ENCODE peak calls at places on chromosomes 12 and 14, in four cellular contexts. M is stomach, O is spleen, C is HL-60. P is an unnamed sample.

GRCh38 chr14:70188292-70188607 is 501 bp downstream of the SLC8A3 start:
- DNase-seq in M (no peak), C (no peak), O (no peak), P (no peak)

GRCh38 chr14:95143813-95144620 is 13.3 kb downstream of the DICER1 start:
- DNase-seq in O (no peak), C (no peak), M (no peak), P (no peak)

GRCh38 chr12:24596768-24597388 is 352.0 kb downstream of the BCAT1 start:
- DNase-seq in O (no peak), M (no peak), C (no peak), P (no peak)

GRCh38 chr12:72024613-72025012 is 86.0 kb downstream of the TPH2 start:
- DNase-seq in C (no peak), O (no peak), M (no peak), P (no peak)

GRCh38 chr12:67666605-67667004 is 18.1 kb downstream of the DYRK2 start:
- DNase-seq in O (no peak), M (no peak), C (peak), P (no peak)

GRCh38 chr14:104282332-104283196 is 144.2 kb downstream of the KIF26A start:
- DNase-seq in C (no peak), M (peak), O (no peak), P (no peak)

GRCh38 chr12:118432812-118433540 is 56.6 kb downstream of the SUDS3 start:
- DNase-seq in M (no peak), C (no peak), O (no peak), P (no peak)

GRCh38 chr14:98666545-98666944 is 605.5 kb downstream of the BCL11B start:
- DNase-seq in C (no peak), M (no peak), O (no peak), P (no peak)

GRCh38 chr12:26195250-26195640 is at the start of gene SSPN:
- DNase-seq in O (peak), M (peak), C (no peak), P (no peak)

GRCh38 chr12:66753810-66754209 is 74.9 kb upstream of the GRIP1 start:
- DNase-seq in M (no peak), O (no peak), C (no peak), P (no peak)

GRCh38 chr14:37650356-37651037 is 55.1 kb downstream of the TTC6 start:
- DNase-seq in M (no peak), C (no peak), O (no peak), P (no peak)

GRCh38 chr12:46387697-46388096 is 15.1 kb upstream of the SLC38A2 start:
- DNase-seq in M (no peak), O (peak), C (no peak), P (no peak)

GRCh38 chr12:107385518-107385917 is 292.2 kb upstream of the CRY1 start:
- DNase-seq in C (no peak), O (no peak), M (no peak), P (no peak)

GRCh38 chr12:46855760-46856159 is 30.0 kb upstream of the SLC38A4 start:
- DNase-seq in M (no peak), O (no peak), C (no peak), P (no peak)

GRCh38 chr14:91158091-91158790 is 44.4 kb downstream of the DGLUCY start:
- DNase-seq in O (no peak), M (peak), C (no peak), P (no peak)

GRCh38 chr12:70120970-70121369 is 122.3 kb upstream of the CNOT2 start:
- DNase-seq in O (no peak), C (no peak), M (no peak), P (no peak)

GRCh38 chr12:93979189-93979588 is 169.2 kb upstream of the PLXNC1 start:
- DNase-seq in C (no peak), M (peak), O (no peak), P (no peak)

GRCh38 chr14:104393199-104393897 is 186.2 kb upstream of the C14orf180 start:
- DNase-seq in O (peak), C (no peak), M (peak), P (no peak)

GRCh38 chr14:34722723-34723545 is 8.5 kb upstream of the CFL2 start:
- DNase-seq in M (peak), O (no peak), C (peak), P (no peak)

GRCh38 chr12:110786012-110786411 is 43.3 kb upstream of the PPP1CC start:
- DNase-seq in M (no peak), C (no peak), O (no peak), P (no peak)

GRCh38 chr12:130788515-130788914 is 50.5 kb downstream of the STX2 start:
- DNase-seq in C (no peak), M (no peak), O (no peak), P (no peak)

GRCh38 chr12:92144631-92145480 is 790 bp downstream of the BTG1 start:
- DNase-seq in M (peak), O (peak), C (peak), P (no peak)

GRCh38 chr12:48917857-48918537 is 7.3 kb downstream of the FKBP11 start:
- DNase-seq in C (peak), O (no peak), M (no peak), P (no peak)

GRCh38 chr12:132432721-132433577 is 57.0 kb upstream of the FBRSL1 start:
- DNase-seq in M (no peak), O (no peak), C (no peak), P (no peak)

GRCh38 chr12:124150176-124150575 is 144.7 kb upstream of the RFLNA start:
- DNase-seq in M (no peak), O (no peak), C (no peak), P (no peak)

GRCh38 chr12:29497588-29497987 is at the start of gene OVCH1:
- DNase-seq in M (no peak), O (no peak), C (no peak), P (no peak)

GRCh38 chr14:104217486-104218360 is 79.3 kb downstream of the KIF26A start:
- DNase-seq in O (peak), C (no peak), M (no peak), P (no peak)

GRCh38 chr14:104252256-104253215 is 114.1 kb downstream of the KIF26A start:
- DNase-seq in C (no peak), M (peak), O (no peak), P (no peak)

GRCh38 chr12:11827096-11827841 is 177.8 kb downstream of the ETV6 start:
- DNase-seq in O (no peak), C (no peak), M (no peak), P (no peak)

GRCh38 chr14:36520601-36521525 is 831 bp upstream of the NKX2-1 start:
- DNase-seq in M (peak), C (peak), O (peak), P (peak)

GRCh38 chr12:59847127-59847526 is 251.3 kb downstream of the SLC16A7 start:
- DNase-seq in C (no peak), M (no peak), O (no peak), P (no peak)

GRCh38 chr12:31773223-31773750 is 44.5 kb upstream of the AMN1 start:
- DNase-seq in C (no peak), M (no peak), O (no peak), P (no peak)
- H3K4me3 ChIP-seq in C (no peak), M (no peak), O (no peak), P (no peak)

GRCh38 chr12:113184900-113185179 is 438 bp downstream of the DDX54 start:
- DNase-seq in M (peak), O (peak), C (peak), P (peak)
- TF ChIP-seq POLR2AphosphoS5 in M (no peak), O (no peak), C (peak), P (no peak)

DNA sequence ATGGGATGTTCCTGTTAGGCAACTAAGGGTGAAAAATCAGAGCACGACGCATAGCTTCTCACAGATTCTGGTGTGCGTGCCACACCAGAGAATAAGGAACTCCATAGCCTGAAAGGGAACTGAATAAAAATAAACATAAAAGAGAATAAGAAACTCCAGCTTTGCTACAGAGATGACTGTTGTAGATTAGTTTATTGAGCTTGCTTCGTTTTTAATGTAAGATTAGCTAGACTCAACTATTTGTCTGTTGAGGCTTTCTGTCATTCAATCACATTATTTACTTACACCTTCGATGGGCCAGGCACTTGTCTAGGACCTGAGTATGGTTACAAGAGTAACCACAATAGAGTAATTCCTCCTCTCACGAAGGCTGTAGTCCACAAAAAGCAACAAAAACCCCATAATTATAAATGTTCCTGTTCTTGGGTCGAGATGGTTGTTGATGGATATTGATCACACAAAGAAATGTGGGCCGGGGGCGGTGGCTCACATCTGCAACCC is 807 bp upstream of the ZCCHC8 start:
- DNase-seq in C (no peak), M (no peak), O (no peak), P (no peak)
- H3K4me3 ChIP-seq in C (peak), M (peak), O (peak), P (peak)

DNA sequence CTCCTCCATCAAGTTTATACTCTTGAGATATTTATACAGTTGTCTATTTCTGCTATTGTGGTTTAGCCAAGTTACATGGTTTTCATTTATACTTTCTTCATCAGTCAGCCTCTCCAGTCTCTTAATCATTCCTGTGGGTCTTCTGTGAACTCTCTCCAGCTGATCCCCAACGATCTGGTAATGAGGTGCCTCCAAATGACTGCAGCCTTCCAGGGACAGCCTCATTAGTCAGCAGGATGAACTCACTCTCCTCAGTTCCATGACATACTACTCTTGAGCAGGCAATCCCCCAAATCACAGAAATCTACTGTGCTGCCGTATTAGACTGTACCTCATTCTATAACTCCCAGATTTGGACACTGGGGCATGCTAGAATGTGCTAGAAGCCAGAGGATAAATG is 15.3 kb downstream of the AREL1 start:
- DNase-seq in C (no peak), M (no peak), O (no peak), P (no peak)
- TF ChIP-seq POLR2AphosphoS5 in C (no peak), M (no peak), O (no peak), P (no peak)

GRCh38 chr14:54642950-54643695 is 76.2 kb downstream of the SAMD4A start:
- DNase-seq in O (no peak), M (no peak), C (no peak), P (no peak)
- H3K4me3 ChIP-seq in O (no peak), M (no peak), C (no peak), P (no peak)

GRCh38 chr12:10069099-10069498 is 29.7 kb downstream of the CLEC1A start:
- DNase-seq in C (peak), O (no peak), M (no peak), P (no peak)

GRCh38 chr12:10068634-10069033 is 30.2 kb downstream of the CLEC1A start:
- DNase-seq in O (no peak), C (peak), M (no peak), P (no peak)

GRCh38 chr12:10067942-10068341 is 30.8 kb downstream of the CLEC1A start:
- DNase-seq in O (no peak), M (no peak), C (no peak), P (no peak)

GRCh38 chr12:10073266-10073665 is 25.5 kb downstream of the CLEC1A start:
- DNase-seq in C (no peak), O (no peak), M (no peak), P (no peak)

GRCh38 chr12:10070380-10070779 is 28.4 kb downstream of the CLEC1A start:
- DNase-seq in O (no peak), M (no peak), C (no peak), P (no peak)
- TF ChIP-seq POLR2AphosphoS5 in O (no peak), M (no peak), C (no peak), P (no peak)

GRCh38 chr12:57724936-57725740 is 13.4 kb downstream of the AGAP2 start:
- DNase-seq in C (no peak), O (no peak), M (no peak), P (peak)

GRCh38 chr12:57724003-57724935 is 14.3 kb downstream of the AGAP2 start:
- DNase-seq in O (no peak), M (no peak), C (no peak), P (peak)

GRCh38 chr12:57726151-57726883 is 12.2 kb downstream of the AGAP2 start:
- DNase-seq in C (no peak), O (peak), M (peak), P (no peak)

GRCh38 chr12:57726884-57727757 is 11.4 kb downstream of the AGAP2 start:
- DNase-seq in O (no peak), C (no peak), M (peak), P (no peak)

GRCh38 chr12:57725851-57726150 is 12.7 kb downstream of the AGAP2 start:
- DNase-seq in M (no peak), C (no peak), O (no peak), P (no peak)
- H3K4me3 ChIP-seq in M (peak), C (no peak), O (peak), P (peak)

P was measured in esophagus muscularis mucosa.